ENCODE peak calls at places on chromosomes 11 and 22, in seven cellular contexts. One of them, this sample, is unnamed.

GRCh38 chr11:6468712-6469495 is 4.8 kb downstream of the TRIM3 start:
- DNase-seq in K562: peak; percentile 89
- DNase-seq in tibial nerve: peak; percentile 90
- DNase-seq in lower leg skin: peak; percentile 97
- DNase-seq in A549: no peak
- DNase-seq in body of pancreas: peak; percentile 86
- DNase-seq in stomach: peak; percentile 80
- DNase-seq in this sample: peak; percentile 94

GRCh38 chr11:18312012-18312411 is 9.9 kb downstream of the HPS5 start:
- DNase-seq in K562: no peak
- DNase-seq in tibial nerve: no peak
- DNase-seq in lower leg skin: no peak
- DNase-seq in A549: no peak
- DNase-seq in body of pancreas: no peak
- DNase-seq in stomach: no peak
- DNase-seq in this sample: no peak

GRCh38 chr11:18192988-18193387 is 20.4 kb downstream of the MRGPRX4 start:
- DNase-seq in K562: no peak
- DNase-seq in tibial nerve: no peak
- DNase-seq in lower leg skin: no peak
- DNase-seq in A549: no peak
- DNase-seq in body of pancreas: no peak
- DNase-seq in stomach: no peak
- DNase-seq in this sample: no peak

GRCh38 chr22:21766933-21767462 is 31.4 kb upstream of the YPEL1 start:
- DNase-seq in K562: no peak
- DNase-seq in tibial nerve: no peak
- DNase-seq in lower leg skin: no peak
- DNase-seq in A549: no peak
- DNase-seq in body of pancreas: peak; percentile 22
- DNase-seq in stomach: peak; percentile 29
- DNase-seq in this sample: no peak

GRCh38 chr22:26852176-26852575 is 194.8 kb downstream of the MIAT start:
- DNase-seq in K562: peak; percentile 39
- DNase-seq in tibial nerve: peak; percentile 1
- DNase-seq in lower leg skin: peak; percentile 15
- DNase-seq in A549: no peak
- DNase-seq in body of pancreas: no peak
- DNase-seq in stomach: no peak
- DNase-seq in this sample: no peak

GRCh38 chr11:11805228-11805627 is 36.5 kb upstream of the USP47 start:
- DNase-seq in K562: no peak
- DNase-seq in tibial nerve: no peak
- DNase-seq in lower leg skin: no peak
- DNase-seq in A549: no peak
- DNase-seq in body of pancreas: no peak
- DNase-seq in stomach: no peak
- DNase-seq in this sample: no peak

GRCh38 chr11:116518141-116518540 is 254.6 kb downstream of the BUD13 start:
- DNase-seq in K562: no peak
- DNase-seq in tibial nerve: no peak
- DNase-seq in lower leg skin: peak; percentile 29
- DNase-seq in A549: no peak
- DNase-seq in body of pancreas: no peak
- DNase-seq in stomach: peak; percentile 5
- DNase-seq in this sample: no peak

GRCh38 chr22:35984776-35985175 is 43.8 kb downstream of the RBFOX2 start:
- DNase-seq in K562: no peak
- DNase-seq in tibial nerve: no peak
- DNase-seq in lower leg skin: no peak
- DNase-seq in A549: no peak
- DNase-seq in body of pancreas: no peak
- DNase-seq in stomach: no peak
- DNase-seq in this sample: no peak

GRCh38 chr22:48950151-48950915 is 877.3 kb downstream of the BRD1 start:
- DNase-seq in K562: no peak
- DNase-seq in tibial nerve: no peak
- DNase-seq in lower leg skin: peak; percentile 64
- DNase-seq in A549: no peak
- DNase-seq in body of pancreas: no peak
- DNase-seq in stomach: peak; percentile 18
- DNase-seq in this sample: no peak

GRCh38 chr11:10155793-10156490 is 138.1 kb downstream of the SBF2 start:
- DNase-seq in K562: no peak
- DNase-seq in tibial nerve: no peak
- DNase-seq in lower leg skin: no peak
- DNase-seq in A549: no peak
- DNase-seq in body of pancreas: peak; percentile 26
- DNase-seq in stomach: no peak
- DNase-seq in this sample: no peak

GRCh38 chr22:24418786-24419479 is 8.5 kb upstream of the ADORA2A start:
- DNase-seq in K562: no peak
- DNase-seq in tibial nerve: no peak
- DNase-seq in lower leg skin: no peak
- DNase-seq in A549: no peak
- DNase-seq in body of pancreas: no peak
- DNase-seq in stomach: no peak
- DNase-seq in this sample: no peak

GRCh38 chr11:108666373-108666772 is 1.5 kb downstream of the DDX10 start:
- DNase-seq in K562: no peak
- DNase-seq in tibial nerve: no peak
- DNase-seq in lower leg skin: no peak
- DNase-seq in A549: no peak
- DNase-seq in body of pancreas: no peak
- DNase-seq in stomach: no peak
- DNase-seq in this sample: no peak

GRCh38 chr11:1118755-1119275 is 38.9 kb upstream of the MUC5AC start:
- DNase-seq in K562: no peak
- DNase-seq in tibial nerve: no peak
- DNase-seq in lower leg skin: peak; percentile 56
- DNase-seq in A549: no peak
- DNase-seq in body of pancreas: no peak
- DNase-seq in stomach: no peak
- DNase-seq in this sample: no peak

GRCh38 chr11:8719260-8720190 is 36.9 kb downstream of the RPL27A start:
- DNase-seq in K562: no peak
- DNase-seq in tibial nerve: peak; percentile 41
- DNase-seq in lower leg skin: peak; percentile 91
- DNase-seq in A549: peak; percentile 80
- DNase-seq in body of pancreas: peak; percentile 57
- DNase-seq in stomach: no peak
- DNase-seq in this sample: no peak

GRCh38 chr11:58926695-58927094 is 12.6 kb upstream of the GLYATL1 start:
- DNase-seq in K562: no peak
- DNase-seq in tibial nerve: no peak
- DNase-seq in lower leg skin: no peak
- DNase-seq in A549: no peak
- DNase-seq in body of pancreas: no peak
- DNase-seq in stomach: no peak
- DNase-seq in this sample: no peak

GRCh38 chr22:33372875-33373274 is 314.7 kb upstream of the SYN3 start:
- DNase-seq in K562: no peak
- DNase-seq in tibial nerve: no peak
- DNase-seq in lower leg skin: no peak
- DNase-seq in A549: no peak
- DNase-seq in body of pancreas: no peak
- DNase-seq in stomach: no peak
- DNase-seq in this sample: no peak
- TF ChIP-seq POLR2A in K562: no peak
- TF ChIP-seq POLR2A in tibial nerve: no peak
- TF ChIP-seq POLR2A in lower leg skin: no peak
- TF ChIP-seq POLR2A in A549: no peak
- TF ChIP-seq POLR2A in body of pancreas: no peak
- TF ChIP-seq POLR2A in stomach: no peak
- TF ChIP-seq POLR2A in this sample: no peak

GRCh38 chr22:37957232-37957631 is 3.7 kb downstream of the POLR2F start:
- DNase-seq in K562: no peak
- DNase-seq in tibial nerve: no peak
- DNase-seq in lower leg skin: no peak
- DNase-seq in A549: no peak
- DNase-seq in body of pancreas: no peak
- DNase-seq in stomach: no peak
- DNase-seq in this sample: no peak

GRCh38 chr22:37959231-37959825 is 5.8 kb downstream of the POLR2F start:
- DNase-seq in K562: no peak
- DNase-seq in tibial nerve: no peak
- DNase-seq in lower leg skin: no peak
- DNase-seq in A549: no peak
- DNase-seq in body of pancreas: no peak
- DNase-seq in stomach: no peak
- DNase-seq in this sample: no peak

GRCh38 chr22:37953062-37953436 is 352 bp downstream of the C22orf23 start:
- DNase-seq in K562: peak; percentile 43
- DNase-seq in tibial nerve: peak; percentile 22
- DNase-seq in lower leg skin: no peak
- DNase-seq in A549: peak; percentile 16
- DNase-seq in body of pancreas: no peak
- DNase-seq in stomach: no peak
- DNase-seq in this sample: peak; percentile 43

GRCh38 chr22:37951305-37951704 is 2.1 kb downstream of the C22orf23 start:
- DNase-seq in K562: no peak
- DNase-seq in tibial nerve: no peak
- DNase-seq in lower leg skin: no peak
- DNase-seq in A549: peak; percentile 10
- DNase-seq in body of pancreas: no peak
- DNase-seq in stomach: no peak
- DNase-seq in this sample: no peak

GRCh38 chr22:37953437-37954179 is at the start of the genes C22orf23 and POLR2F:
- DNase-seq in K562: peak; percentile 93
- DNase-seq in tibial nerve: peak; percentile 92
- DNase-seq in lower leg skin: peak; percentile 99
- DNase-seq in A549: peak; percentile 91
- DNase-seq in body of pancreas: peak; percentile 98
- DNase-seq in stomach: peak; percentile 98
- DNase-seq in this sample: peak; percentile 98
- TF ChIP-seq CTCF in K562: peak; percentile 10
- TF ChIP-seq CTCF in tibial nerve: no peak
- TF ChIP-seq CTCF in lower leg skin: no peak
- TF ChIP-seq CTCF in A549: no peak
- TF ChIP-seq CTCF in body of pancreas: no peak
- TF ChIP-seq CTCF in stomach: no peak
- TF ChIP-seq CTCF in this sample: no peak

DNA sequence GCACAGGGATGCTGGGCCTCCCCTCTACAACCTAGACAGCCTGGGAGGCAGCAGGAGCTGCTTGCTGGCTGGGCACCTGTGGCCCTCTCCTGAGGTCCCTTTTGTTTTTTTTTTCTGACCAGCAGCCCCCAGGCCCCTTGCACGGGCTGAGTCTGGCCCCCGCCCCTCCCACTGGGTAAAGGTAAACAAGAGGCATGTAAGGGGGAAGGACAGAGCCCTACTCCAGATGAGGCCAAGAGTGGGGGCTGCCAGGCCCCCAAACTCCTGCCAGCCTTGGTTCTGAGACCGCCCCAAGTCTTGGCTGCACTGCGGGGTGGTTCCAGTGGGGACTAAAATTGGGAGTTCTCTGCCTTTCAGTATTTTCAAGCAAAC is 9.2 kb downstream of the PLXNB2 start:
- DNase-seq in K562: no peak
- DNase-seq in tibial nerve: no peak
- DNase-seq in lower leg skin: no peak
- DNase-seq in A549: no peak
- DNase-seq in body of pancreas: no peak
- DNase-seq in stomach: no peak
- DNase-seq in this sample: no peak
- H3K4me3 ChIP-seq in K562: no peak overlapping the region
- H3K4me3 ChIP-seq in tibial nerve: no peak overlapping the region
- H3K4me3 ChIP-seq in lower leg skin: no peak overlapping the region
- H3K4me3 ChIP-seq in A549: no peak overlapping the region
- H3K4me3 ChIP-seq in body of pancreas: no peak overlapping the region
- H3K4me3 ChIP-seq in stomach: no peak overlapping the region
- H3K4me3 ChIP-seq in this sample: no peak overlapping the region

GRCh38 chr11:64868904-64869570 is 9.4 kb downstream of the EHD1 start:
- DNase-seq in K562: no peak
- DNase-seq in tibial nerve: no peak
- DNase-seq in lower leg skin: no peak
- DNase-seq in A549: peak; percentile 72
- DNase-seq in body of pancreas: no peak
- DNase-seq in stomach: no peak
- DNase-seq in this sample: peak; percentile 61

GRCh38 chr11:64870176-64870892 is 8.1 kb downstream of the EHD1 start:
- DNase-seq in K562: peak; percentile 85
- DNase-seq in tibial nerve: no peak
- DNase-seq in lower leg skin: no peak
- DNase-seq in A549: no peak
- DNase-seq in body of pancreas: peak; percentile 52
- DNase-seq in stomach: no peak
- DNase-seq in this sample: no peak

GRCh38 chr11:64867748-64868462 is 10.5 kb downstream of the EHD1 start:
- DNase-seq in K562: no peak
- DNase-seq in tibial nerve: no peak
- DNase-seq in lower leg skin: no peak
- DNase-seq in A549: no peak
- DNase-seq in body of pancreas: no peak
- DNase-seq in stomach: no peak
- DNase-seq in this sample: no peak

GRCh38 chr11:64870893-64871849 is 7.2 kb downstream of the EHD1 start:
- DNase-seq in K562: peak; percentile 37
- DNase-seq in tibial nerve: no peak
- DNase-seq in lower leg skin: no peak
- DNase-seq in A549: no peak
- DNase-seq in body of pancreas: peak; percentile 48
- DNase-seq in stomach: no peak
- DNase-seq in this sample: no peak

GRCh38 chr11:64869571-64870175 is 8.7 kb downstream of the EHD1 start:
- DNase-seq in K562: peak; percentile 31
- DNase-seq in tibial nerve: no peak
- DNase-seq in lower leg skin: no peak
- DNase-seq in A549: no peak
- DNase-seq in body of pancreas: no peak
- DNase-seq in stomach: no peak
- DNase-seq in this sample: no peak
- TF ChIP-seq POLR2A in K562: no peak
- TF ChIP-seq POLR2A in tibial nerve: no peak
- TF ChIP-seq POLR2A in lower leg skin: no peak
- TF ChIP-seq POLR2A in A549: no peak
- TF ChIP-seq POLR2A in body of pancreas: no peak
- TF ChIP-seq POLR2A in stomach: no peak
- TF ChIP-seq POLR2A in this sample: no peak

DNA sequence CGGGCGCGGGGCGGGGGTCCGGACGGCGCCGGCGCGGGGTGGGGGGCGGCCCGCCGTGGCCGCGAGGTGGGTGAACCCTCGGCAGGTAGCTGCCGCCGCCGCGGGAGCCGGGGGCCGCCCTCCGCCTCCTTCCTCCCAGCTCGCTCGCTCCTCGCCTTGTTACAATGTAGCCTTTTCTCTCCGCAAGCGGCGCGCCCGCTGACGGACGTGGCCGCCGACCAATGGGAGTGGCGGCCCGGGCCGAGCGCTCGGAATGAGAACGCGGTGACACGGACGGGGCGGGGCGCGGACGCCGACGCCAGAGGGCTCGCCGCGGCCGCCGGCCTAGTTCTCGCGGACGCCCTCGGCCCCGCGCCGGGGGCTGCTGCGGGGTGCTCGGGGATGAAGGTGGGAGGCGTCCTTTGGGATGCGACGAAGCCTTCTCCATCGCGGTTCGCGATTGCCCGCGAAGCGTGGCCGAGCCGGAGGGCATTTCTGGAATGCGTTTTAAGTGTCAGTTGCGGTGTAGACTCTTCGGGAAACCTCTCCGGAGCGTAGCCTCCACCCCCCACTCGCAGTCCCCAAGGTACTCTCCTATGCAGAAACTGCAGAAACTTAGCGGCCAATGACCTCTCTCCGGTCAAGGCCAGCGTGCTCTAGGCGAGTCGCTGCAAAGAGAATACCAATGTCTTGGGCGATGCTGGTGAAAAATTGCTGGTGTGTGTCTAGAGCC is 734 bp downstream of the PRDM11 start:
- DNase-seq in K562: peak; percentile 99
- DNase-seq in tibial nerve: peak; percentile 86
- DNase-seq in lower leg skin: peak; percentile 99
- DNase-seq in A549: peak; percentile 96
- DNase-seq in body of pancreas: peak; percentile 96
- DNase-seq in stomach: peak; percentile 97
- DNase-seq in this sample: peak; percentile 94
- TF ChIP-seq CTCF in K562: no peak
- TF ChIP-seq CTCF in tibial nerve: no peak
- TF ChIP-seq CTCF in lower leg skin: no peak
- TF ChIP-seq CTCF in A549: no peak
- TF ChIP-seq CTCF in body of pancreas: peak; percentile 17
- TF ChIP-seq CTCF in stomach: no peak
- TF ChIP-seq CTCF in this sample: no peak

This sample was measured in ovary.